ENCODE peak calls at places on chromosomes 6 and 20, in eight cellular contexts. O, T, B, Y, H, W, C and J are unnamed samples.

GRCh38 chr6:47700051-47700450 is 1.7 kb downstream of the ADGRF4 start:
- DNase-seq in O (no peak), T (no peak), B (no peak), Y (no peak), H (no peak), W (no peak), C (peak; percentile 30), J (peak; percentile 29)

GRCh38 chr6:169887529-169888140 is 136.2 kb downstream of the ERMARD start:
- DNase-seq in O (no peak), T (no peak), B (no peak), Y (no peak), H (peak; percentile 1), W (no peak), C (no peak), J (peak; percentile 53)

GRCh38 chr6:142361765-142362540 is 60.1 kb downstream of the ADGRG6 start:
- DNase-seq in O (no peak), T (no peak), B (no peak), Y (no peak), H (no peak), W (no peak), C (no peak), J (no peak)

GRCh38 chr6:129697788-129698187 is 12.2 kb downstream of the ARHGAP18 start:
- DNase-seq in O (no peak), T (no peak), B (no peak), Y (no peak), H (no peak), W (no peak), C (no peak), J (no peak)

GRCh38 chr20:46230811-46231282 is 77.5 kb downstream of the CDH22 start:
- DNase-seq in O (no peak), T (no peak), B (no peak), Y (peak; percentile 71), H (no peak), W (no peak), C (no peak), J (no peak)

GRCh38 chr6:17086469-17086868 is 15.4 kb upstream of the STMND1 start:
- DNase-seq in O (peak; percentile 75), T (peak; percentile 55), B (peak; percentile 74), Y (peak; percentile 54), H (no peak), W (no peak), C (peak; percentile 62), J (peak; percentile 86)

GRCh38 chr6:3722211-3722621 is 29.3 kb downstream of the PXDC1 start:
- DNase-seq in O (no peak), T (no peak), B (no peak), Y (no peak), H (no peak), W (no peak), C (no peak), J (no peak)

GRCh38 chr20:49955167-49955566 is 19.0 kb downstream of the RNF114 start:
- DNase-seq in O (no peak), T (no peak), B (no peak), Y (no peak), H (no peak), W (no peak), C (no peak), J (no peak)

GRCh38 chr6:39137235-39137634 is 22.2 kb upstream of the SAYSD1 start:
- DNase-seq in O (no peak), T (no peak), B (no peak), Y (peak; percentile 59), H (no peak), W (no peak), C (no peak), J (no peak)

GRCh38 chr6:145070791-145071190 is 664.5 kb downstream of the EPM2A start:
- DNase-seq in O (no peak), T (no peak), B (no peak), Y (no peak), H (no peak), W (no peak), C (no peak), J (no peak)

GRCh38 chr20:48238781-48239180 is 453.5 kb upstream of the SULF2 start:
- DNase-seq in O (no peak), T (no peak), B (no peak), Y (no peak), H (no peak), W (no peak), C (peak; percentile 46), J (no peak)

GRCh38 chr6:32818867-32819266 is 2.1 kb upstream of the HLA-DOB start:
- DNase-seq in O (no peak), T (no peak), B (no peak), Y (no peak), H (no peak), W (no peak), C (no peak), J (no peak)

GRCh38 chr6:32814145-32814544 is 2.7 kb downstream of the HLA-DOB start:
- DNase-seq in O (no peak), T (no peak), B (no peak), Y (no peak), H (no peak), W (no peak), C (no peak), J (no peak)

GRCh38 chr6:32815996-32816395 is 806 bp downstream of the HLA-DOB start:
- DNase-seq in O (no peak), T (no peak), B (no peak), Y (no peak), H (no peak), W (no peak), C (no peak), J (no peak)

GRCh38 chr6:32815115-32815514 is 1.7 kb downstream of the HLA-DOB start:
- DNase-seq in O (no peak), T (no peak), B (no peak), Y (no peak), H (no peak), W (no peak), C (no peak), J (no peak)

GRCh38 chr6:32816746-32817204 is at the start of gene HLA-DOB:
- DNase-seq in O (peak; percentile 40), T (no peak), B (no peak), Y (no peak), H (no peak), W (no peak), C (no peak), J (no peak)
- H3K4me3 ChIP-seq in O (no peak within 1 kb of the TSS), T (peak within 1 kb of the TSS; percentile 16), B (no peak within 1 kb of the TSS), Y (no peak within 1 kb of the TSS), H (no peak within 1 kb of the TSS), W (no peak within 1 kb of the TSS), C (no peak within 1 kb of the TSS), J (no peak within 1 kb of the TSS)

DNA sequence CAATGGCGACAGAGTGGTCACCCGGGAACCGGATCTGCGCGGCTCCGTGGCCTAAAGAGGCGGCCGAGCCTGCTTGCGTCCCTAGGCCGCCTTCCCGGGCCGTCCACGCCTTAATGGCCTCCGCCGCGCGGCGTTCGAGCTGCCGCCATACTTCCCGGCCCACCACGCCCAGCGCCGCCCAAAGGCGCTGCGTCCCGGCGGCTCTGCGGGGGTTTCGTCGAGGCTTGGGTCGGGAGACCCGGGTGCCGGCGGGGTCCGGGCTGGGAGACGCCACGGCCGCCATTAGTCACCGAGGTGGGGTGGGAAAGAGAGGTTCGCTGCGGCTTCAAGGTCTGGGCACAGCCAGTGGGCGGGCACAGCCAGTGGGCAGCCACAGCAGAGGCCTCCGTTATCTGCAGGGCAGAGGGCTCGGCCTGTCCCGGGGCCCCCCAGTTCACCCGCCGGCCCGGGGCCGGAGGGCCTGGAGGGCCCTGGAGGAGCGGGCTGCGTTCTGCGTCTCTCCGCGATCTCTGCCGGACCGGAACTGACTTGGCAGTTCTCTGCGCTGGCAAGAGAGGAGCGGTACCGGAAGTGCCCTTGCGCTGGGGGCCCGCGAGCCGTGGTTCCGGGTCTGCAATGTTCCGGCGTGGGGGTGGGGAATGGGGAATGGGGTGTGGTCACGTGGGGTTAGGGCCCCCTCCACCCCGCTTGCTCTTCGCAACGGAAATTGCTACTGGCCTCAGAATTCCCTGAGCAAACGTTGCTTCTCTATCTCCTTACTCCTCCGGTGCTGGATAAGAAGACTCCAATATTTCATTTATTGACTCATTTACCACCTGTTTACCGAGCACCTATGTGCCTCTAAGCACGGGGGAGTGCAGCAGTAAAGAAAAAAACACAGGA is 82.3 kb downstream of the CNBD2 start:
- DNase-seq in O (peak; percentile 62), T (peak; percentile 93), B (peak; percentile 96), Y (peak; percentile 96), H (peak; percentile 92), W (peak; percentile 45), C (peak; percentile 89), J (peak; percentile 98)
- TF ChIP-seq CTCF in O (no peak), T (no peak), B (no peak), Y (no peak), H (no peak), W (no peak), C (no peak), J (no peak)

GRCh38 chr6:42338573-42339218 is 113.0 kb downstream of the TRERF1 start:
- DNase-seq in O (peak; percentile 83), T (no peak), B (no peak), Y (peak; percentile 96), H (no peak), W (no peak), C (no peak), J (no peak)
- TF ChIP-seq POLR2A in O (no peak), T (no peak), B (no peak), Y (no peak), H (no peak), W (no peak), C (no peak), J (no peak)

GRCh38 chr6:119147101-119148053 is 68.9 kb upstream of the FAM184A start:
- DNase-seq in O (peak; percentile 96), T (no peak), B (peak; percentile 85), Y (peak; percentile 94), H (peak; percentile 46), W (no peak), C (peak; percentile 52), J (peak; percentile 89)

GRCh38 chr6:119148102-119148824 is 69.8 kb upstream of the FAM184A start:
- DNase-seq in O (peak; percentile 62), T (no peak), B (peak; percentile 70), Y (peak; percentile 67), H (no peak), W (no peak), C (no peak), J (peak; percentile 55)

GRCh38 chr6:119152187-119152586 is 73.7 kb upstream of the FAM184A start:
- DNase-seq in O (no peak), T (no peak), B (no peak), Y (no peak), H (no peak), W (no peak), C (no peak), J (no peak)

GRCh38 chr6:119145111-119145510 is 66.6 kb upstream of the FAM184A start:
- DNase-seq in O (no peak), T (no peak), B (no peak), Y (peak; percentile 82), H (no peak), W (no peak), C (no peak), J (no peak)

DNA sequence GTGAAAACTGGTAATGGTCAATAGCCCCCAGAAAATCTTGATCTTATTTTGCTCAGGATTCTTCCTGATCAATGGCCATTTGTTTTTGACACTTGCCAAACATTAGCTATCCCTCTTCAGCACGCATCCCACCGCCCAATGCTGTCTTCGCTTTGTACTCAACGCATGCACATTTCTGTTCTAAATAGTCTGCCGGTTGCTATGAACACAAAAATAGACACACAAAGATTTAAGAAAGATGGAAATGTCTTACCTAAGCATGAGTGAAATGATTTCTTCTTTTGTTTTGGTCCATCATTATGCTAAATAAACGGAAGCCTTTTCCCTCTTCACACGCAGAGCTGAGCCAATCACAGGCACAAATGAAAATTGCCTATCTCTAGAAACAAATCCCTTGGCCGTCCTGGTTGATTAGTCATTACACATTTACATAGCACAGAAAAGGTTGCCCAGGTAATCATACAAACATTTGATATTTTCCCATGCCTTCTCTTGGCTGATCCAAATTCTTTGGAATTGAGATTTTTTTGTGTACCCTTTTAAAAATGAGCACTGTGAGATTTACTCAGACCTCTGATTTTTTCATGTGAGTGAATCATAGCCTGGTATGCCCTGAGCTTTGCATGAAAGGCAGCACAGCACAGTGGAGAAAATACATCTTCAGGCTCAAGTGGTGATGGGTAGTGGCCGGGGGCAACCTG is 70.5 kb upstream of the FAM184A start:
- DNase-seq in O (no peak), T (no peak), B (no peak), Y (no peak), H (no peak), W (no peak), C (no peak), J (no peak)
- H3K4me3 ChIP-seq in O (no peak overlapping the region), T (peak overlapping the region; percentile 2), B (no peak overlapping the region), Y (no peak overlapping the region), H (no peak overlapping the region), W (no peak overlapping the region), C (no peak overlapping the region), J (no peak overlapping the region)